ENCODE peak calls at places on chromosome 15, in seven cellular contexts. P, E, O, A, C, T and R are unnamed samples.

GRCh38 chr15:29747837-29748417 is 74.3 kb downstream of the TJP1 start:
- DNase-seq in E (no peak), O (peak; percentile 41), C (no peak), P (peak; percentile 60), T (peak; percentile 8), A (no peak), R (peak; percentile 57)

GRCh38 chr15:98674336-98674735 is 26.0 kb downstream of the IGF1R start:
- DNase-seq in T (no peak), P (peak; percentile 70), C (peak; percentile 47), A (no peak), O (no peak), E (no peak), R (peak; percentile 71)

GRCh38 chr15:99118258-99118632 is 13.4 kb downstream of the SYNM start:
- DNase-seq in A (no peak), C (no peak), P (no peak), E (no peak), O (no peak), T (no peak), R (no peak)

GRCh38 chr15:99982662-99983061 is 249.4 kb upstream of the LYSMD4 start:
- DNase-seq in A (no peak), P (no peak), C (no peak), O (no peak), E (no peak), T (no peak), R (no peak)

GRCh38 chr15:25762015-25762662 is 101.0 kb downstream of the ATP10A start:
- DNase-seq in O (no peak), T (no peak), E (no peak), A (no peak), P (no peak), C (no peak), R (no peak)

GRCh38 chr15:76978522-76979330 is 16.2 kb upstream of the PSTPIP1 start:
- DNase-seq in E (no peak), A (no peak), O (no peak), T (no peak), C (no peak), P (no peak), R (no peak)

GRCh38 chr15:31148622-31149505 is 47.3 kb upstream of the TRPM1 start:
- DNase-seq in T (no peak), C (no peak), A (no peak), E (no peak), P (no peak), O (no peak), R (no peak)

GRCh38 chr15:89888214-89888804 is 5.5 kb downstream of the AP3S2 start:
- DNase-seq in O (peak; percentile 54), E (peak; percentile 74), A (peak; percentile 44), P (peak; percentile 84), C (peak; percentile 62), T (peak; percentile 48), R (peak; percentile 80)

GRCh38 chr15:76208786-76209424 is 102.4 kb downstream of the ETFA start:
- DNase-seq in T (no peak), P (no peak), E (no peak), C (no peak), O (no peak), A (no peak), R (peak; percentile 36)

GRCh38 chr15:64502537-64502936 is 42.2 kb downstream of the ZNF609 start:
- DNase-seq in E (no peak), O (no peak), A (no peak), P (no peak), T (no peak), C (no peak), R (no peak)

GRCh38 chr15:78944669-78945407 is at the start of gene CTSH:
- DNase-seq in C (peak; percentile 95), P (peak; percentile 21), T (no peak), E (no peak), O (peak; percentile 77), A (peak; percentile 78), R (peak; percentile 18)

GRCh38 chr15:74392402-74392876 is 25.0 kb upstream of the CYP11A1 start:
- DNase-seq in O (peak; percentile 2), P (peak; percentile 32), C (peak; percentile 56), E (no peak), T (no peak), A (no peak), R (no peak)

GRCh38 chr15:70186152-70186551 is 88.4 kb upstream of the TLE3 start:
- DNase-seq in A (no peak), P (no peak), C (no peak), O (no peak), T (no peak), E (no peak), R (no peak)

GRCh38 chr15:78917888-78918287 is 27.0 kb downstream of the CTSH start:
- DNase-seq in E (no peak), C (no peak), T (no peak), A (no peak), P (no peak), O (no peak), R (no peak)

GRCh38 chr15:65211157-65211982 is at the start of gene CILP:
- DNase-seq in A (no peak), P (peak; percentile 22), T (no peak), O (no peak), E (peak; percentile 27), C (peak; percentile 59), R (peak; percentile 54)

GRCh38 chr15:80982839-80983238 is 6.8 kb downstream of the MESD start:
- DNase-seq in A (no peak), P (no peak), E (no peak), T (no peak), C (no peak), O (no peak), R (no peak)

GRCh38 chr15:80979538-80980200 is 9.9 kb downstream of the MESD start:
- DNase-seq in T (no peak), C (no peak), E (no peak), O (no peak), A (no peak), P (no peak), R (no peak)

GRCh38 chr15:80984856-80985255 is 4.8 kb downstream of the MESD start:
- DNase-seq in A (no peak), C (no peak), E (no peak), P (peak; percentile 57), T (no peak), O (no peak), R (no peak)

GRCh38 chr15:80978685-80979084 is 10.9 kb downstream of the MESD start:
- DNase-seq in T (no peak), O (no peak), E (no peak), P (no peak), C (no peak), A (no peak), R (peak; percentile 36)

DNA sequence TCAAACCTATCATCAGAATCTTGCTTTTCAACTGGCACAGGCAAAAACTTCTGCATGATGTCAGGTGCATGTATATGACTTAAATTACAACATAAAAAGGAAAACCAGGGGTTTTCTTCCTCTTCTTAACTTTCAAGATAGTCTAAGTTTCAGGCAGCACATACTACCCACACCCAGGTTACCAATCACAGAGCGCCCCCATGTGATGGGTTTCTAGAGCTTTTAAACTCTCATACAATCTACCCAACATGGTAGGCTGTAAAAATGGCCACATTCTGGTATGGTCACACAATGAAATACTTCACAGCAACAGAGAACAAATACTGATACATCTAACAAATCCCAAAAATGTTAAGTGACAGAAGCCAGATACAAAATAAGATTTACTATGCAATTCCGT is 7.4 kb downstream of the MESD start:
- DNase-seq in P (no peak), A (no peak), T (no peak), C (no peak), O (no peak), E (no peak), R (no peak)
- TF ChIP-seq CTCF in P (no peak), A (no peak), T (peak; percentile 6), C (no peak), O (no peak), E (no peak), R (no peak)

GRCh38 chr15:66905185-66905584 is 160.2 kb upstream of the SMAD3 start:
- DNase-seq in P (no peak), C (no peak), O (no peak), E (no peak), A (no peak), T (no peak), R (no peak)

GRCh38 chr15:66908503-66909095 is 156.8 kb upstream of the SMAD3 start:
- DNase-seq in A (no peak), C (no peak), T (no peak), P (peak; percentile 55), O (no peak), E (no peak), R (peak; percentile 44)

GRCh38 chr15:66906660-66907059 is 158.7 kb upstream of the SMAD3 start:
- DNase-seq in P (no peak), A (no peak), O (no peak), E (no peak), T (no peak), C (no peak), R (no peak)

GRCh38 chr15:66907826-66908502 is 157.4 kb upstream of the SMAD3 start:
- DNase-seq in T (no peak), C (peak; percentile 48), P (peak; percentile 58), A (no peak), E (no peak), O (peak; percentile 20), R (peak; percentile 55)

DNA sequence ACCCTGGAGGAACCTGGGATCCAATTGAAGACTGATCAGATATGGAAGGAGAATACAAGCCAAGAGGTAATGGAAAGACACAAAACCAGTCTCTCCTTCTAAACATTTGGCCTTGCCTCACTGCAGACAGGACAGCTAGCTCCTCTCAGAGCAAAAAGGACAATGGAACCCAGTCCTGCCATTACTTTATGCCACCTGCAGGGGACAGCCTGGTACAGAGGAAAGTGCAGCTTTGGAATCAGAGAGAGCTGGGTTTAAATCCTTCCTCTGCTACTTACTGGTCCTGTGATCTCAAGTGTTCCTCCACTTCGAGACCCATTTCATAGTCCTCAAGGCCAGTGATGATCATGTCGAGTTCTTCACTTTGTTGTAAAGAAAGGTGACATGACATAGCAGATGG is 159.4 kb upstream of the SMAD3 start:
- DNase-seq in T (no peak), P (no peak), E (no peak), O (no peak), C (no peak), A (no peak), R (no peak)
- TF ChIP-seq CTCF in T (no peak), P (no peak), E (no peak), O (no peak), C (no peak), A (no peak), R (peak; percentile 16)

DNA sequence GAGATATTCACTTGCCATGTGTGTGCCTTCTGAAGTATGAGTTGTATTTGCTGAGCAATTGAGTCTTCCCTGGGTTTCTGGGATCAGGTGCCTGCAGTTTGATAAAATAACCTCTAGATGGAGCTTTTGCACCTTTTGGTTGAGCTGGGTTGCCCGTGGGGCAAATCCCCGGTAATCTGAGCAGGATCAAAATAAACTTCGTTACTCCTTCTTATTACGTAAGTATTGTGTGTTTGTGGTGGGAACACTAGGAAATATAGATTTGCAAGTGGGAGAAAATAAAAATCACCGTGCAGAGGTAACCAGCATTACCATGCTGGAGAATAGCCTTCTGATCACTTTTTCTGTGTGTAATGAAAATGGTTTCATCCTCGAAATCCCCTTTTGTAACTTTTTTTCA is 277.4 kb upstream of the NR2E3 start:
- DNase-seq in T (peak; percentile 10), O (peak; percentile 14), C (no peak), P (peak; percentile 49), A (peak; percentile 31), E (no peak), R (peak; percentile 62)
- TF ChIP-seq CTCF in T (peak; percentile 35), O (peak; percentile 77), C (peak; percentile 39), P (peak; percentile 60), A (peak; percentile 50), E (peak; percentile 52), R (peak; percentile 75)

DNA sequence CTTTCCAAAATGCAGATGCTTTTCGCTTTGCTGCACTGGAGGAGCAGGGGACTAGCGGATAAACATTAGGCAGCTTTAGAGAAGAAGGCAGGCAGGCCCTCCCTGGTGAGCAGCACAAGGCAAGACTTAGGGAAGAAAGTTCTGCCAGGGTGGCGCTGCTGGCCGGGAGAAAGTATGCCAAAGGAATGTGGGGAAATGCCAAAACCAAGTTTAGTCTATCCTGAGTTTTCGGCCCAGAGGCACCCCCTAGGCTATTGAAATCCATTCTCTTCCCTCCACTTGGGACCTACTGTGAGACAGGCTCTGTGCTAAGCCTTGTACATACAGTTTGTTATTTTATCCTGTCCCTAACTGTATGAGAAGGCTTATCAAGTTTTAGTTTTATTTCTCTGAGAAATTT is 9.2 kb downstream of the SHC4 start:
- DNase-seq in A (no peak), C (no peak), T (no peak), P (peak; percentile 63), O (no peak), E (no peak), R (peak; percentile 62)
- TF ChIP-seq CTCF in A (no peak), C (no peak), T (no peak), P (no peak), O (no peak), E (peak; percentile 15), R (no peak)